ENCODE peak calls at places on chromosomes 3 and 15, in seven cellular contexts. One of them, this sample, is unnamed.

GRCh38 chr3:45927881-45928280 is 15.4 kb upstream of the CXCR6 start:
- DNase-seq in breast epithelium: no peak
- DNase-seq in lower lobe of right lung: no peak
- DNase-seq in A549: no peak
- DNase-seq in cardiac muscle cell: no peak
- DNase-seq in tibial artery: no peak
- DNase-seq in CD8-positive, alpha-beta T cell: no peak
- DNase-seq in this sample: no peak

GRCh38 chr3:15359677-15360397 is 27.5 kb upstream of the SH3BP5 start:
- DNase-seq in lower lobe of right lung: no peak
- DNase-seq in A549: no peak
- DNase-seq in CD8-positive, alpha-beta T cell: no peak
- DNase-seq in tibial artery: no peak
- DNase-seq in cardiac muscle cell: no peak
- DNase-seq in breast epithelium: no peak
- DNase-seq in this sample: no peak

GRCh38 chr3:71441217-71441924 is 142.2 kb downstream of the FOXP1 start:
- DNase-seq in A549: no peak
- DNase-seq in lower lobe of right lung: peak
- DNase-seq in CD8-positive, alpha-beta T cell: peak
- DNase-seq in cardiac muscle cell: no peak
- DNase-seq in breast epithelium: no peak
- DNase-seq in tibial artery: no peak
- DNase-seq in this sample: no peak

GRCh38 chr15:67180035-67180434 is 74.4 kb downstream of the AAGAB start:
- DNase-seq in cardiac muscle cell: no peak
- DNase-seq in A549: no peak
- DNase-seq in lower lobe of right lung: no peak
- DNase-seq in CD8-positive, alpha-beta T cell: no peak
- DNase-seq in tibial artery: peak
- DNase-seq in breast epithelium: no peak
- DNase-seq in this sample: no peak

GRCh38 chr3:25040739-25041138 is 387.3 kb upstream of the RARB start:
- DNase-seq in A549: no peak
- DNase-seq in CD8-positive, alpha-beta T cell: no peak
- DNase-seq in tibial artery: no peak
- DNase-seq in lower lobe of right lung: no peak
- DNase-seq in cardiac muscle cell: no peak
- DNase-seq in breast epithelium: no peak
- DNase-seq in this sample: no peak

GRCh38 chr3:35383216-35383615 is 256.1 kb upstream of the ARPP21 start:
- DNase-seq in breast epithelium: no peak
- DNase-seq in tibial artery: no peak
- DNase-seq in A549: no peak
- DNase-seq in cardiac muscle cell: no peak
- DNase-seq in lower lobe of right lung: no peak
- DNase-seq in CD8-positive, alpha-beta T cell: no peak
- DNase-seq in this sample: no peak

GRCh38 chr15:67144609-67145306 is 79.4 kb downstream of the SMAD3 start:
- DNase-seq in A549: no peak
- DNase-seq in cardiac muscle cell: no peak
- DNase-seq in breast epithelium: no peak
- DNase-seq in lower lobe of right lung: no peak
- DNase-seq in tibial artery: no peak
- DNase-seq in CD8-positive, alpha-beta T cell: no peak
- DNase-seq in this sample: no peak

GRCh38 chr15:90812881-90813280 is 55.5 kb upstream of the FURIN start:
- DNase-seq in tibial artery: no peak
- DNase-seq in A549: no peak
- DNase-seq in lower lobe of right lung: no peak
- DNase-seq in CD8-positive, alpha-beta T cell: no peak
- DNase-seq in breast epithelium: no peak
- DNase-seq in cardiac muscle cell: no peak
- DNase-seq in this sample: no peak

GRCh38 chr15:76335851-76336253 is 721 bp upstream of the ISL2 start:
- DNase-seq in CD8-positive, alpha-beta T cell: no peak
- DNase-seq in A549: no peak
- DNase-seq in breast epithelium: no peak
- DNase-seq in cardiac muscle cell: no peak
- DNase-seq in lower lobe of right lung: no peak
- DNase-seq in tibial artery: no peak
- DNase-seq in this sample: no peak

GRCh38 chr3:188345223-188345622 is 191.3 kb downstream of the LPP start:
- DNase-seq in CD8-positive, alpha-beta T cell: no peak
- DNase-seq in lower lobe of right lung: no peak
- DNase-seq in breast epithelium: no peak
- DNase-seq in cardiac muscle cell: no peak
- DNase-seq in tibial artery: no peak
- DNase-seq in A549: no peak
- DNase-seq in this sample: no peak

GRCh38 chr15:43792761-43793493 is 807 bp downstream of the SERF2 start:
- DNase-seq in lower lobe of right lung: peak
- DNase-seq in A549: no peak
- DNase-seq in breast epithelium: no peak
- DNase-seq in cardiac muscle cell: peak
- DNase-seq in tibial artery: no peak
- DNase-seq in CD8-positive, alpha-beta T cell: no peak
- DNase-seq in this sample: no peak

GRCh38 chr3:73637042-73637441 is 12.3 kb upstream of the PDZRN3 start:
- DNase-seq in cardiac muscle cell: no peak
- DNase-seq in A549: no peak
- DNase-seq in breast epithelium: no peak
- DNase-seq in lower lobe of right lung: no peak
- DNase-seq in CD8-positive, alpha-beta T cell: no peak
- DNase-seq in tibial artery: no peak
- DNase-seq in this sample: no peak

GRCh38 chr15:91150492-91151160 is 50.6 kb downstream of the SV2B start:
- DNase-seq in A549: no peak
- DNase-seq in CD8-positive, alpha-beta T cell: no peak
- DNase-seq in breast epithelium: no peak
- DNase-seq in cardiac muscle cell: no peak
- DNase-seq in tibial artery: no peak
- DNase-seq in lower lobe of right lung: no peak
- DNase-seq in this sample: no peak

GRCh38 chr15:34347951-34348638 is 5.0 kb downstream of the NUTM1 start:
- DNase-seq in A549: no peak
- DNase-seq in lower lobe of right lung: no peak
- DNase-seq in tibial artery: no peak
- DNase-seq in breast epithelium: no peak
- DNase-seq in cardiac muscle cell: no peak
- DNase-seq in CD8-positive, alpha-beta T cell: no peak
- DNase-seq in this sample: no peak

GRCh38 chr3:141863497-141863896 is 12.9 kb upstream of the ATP1B3 start:
- DNase-seq in tibial artery: no peak
- DNase-seq in A549: no peak
- DNase-seq in cardiac muscle cell: no peak
- DNase-seq in CD8-positive, alpha-beta T cell: no peak
- DNase-seq in breast epithelium: no peak
- DNase-seq in lower lobe of right lung: no peak
- DNase-seq in this sample: no peak

GRCh38 chr15:43800286-43801136 is at the start of gene HYPK:
- DNase-seq in breast epithelium: peak
- DNase-seq in CD8-positive, alpha-beta T cell: peak
- DNase-seq in lower lobe of right lung: peak
- DNase-seq in tibial artery: peak
- DNase-seq in cardiac muscle cell: peak
- DNase-seq in A549: peak
- DNase-seq in this sample: peak

GRCh38 chr3:53225651-53226050 is 30.2 kb downstream of the TKT start:
- DNase-seq in breast epithelium: no peak
- DNase-seq in lower lobe of right lung: no peak
- DNase-seq in A549: no peak
- DNase-seq in CD8-positive, alpha-beta T cell: no peak
- DNase-seq in cardiac muscle cell: no peak
- DNase-seq in tibial artery: no peak
- DNase-seq in this sample: no peak

GRCh38 chr3:171799501-171799900 is 10.8 kb downstream of the PLD1 start:
- DNase-seq in CD8-positive, alpha-beta T cell: no peak
- DNase-seq in breast epithelium: no peak
- DNase-seq in lower lobe of right lung: no peak
- DNase-seq in cardiac muscle cell: no peak
- DNase-seq in tibial artery: no peak
- DNase-seq in A549: no peak
- DNase-seq in this sample: no peak
- H3K27ac ChIP-seq in CD8-positive, alpha-beta T cell: no peak
- H3K27ac ChIP-seq in breast epithelium: no peak
- H3K27ac ChIP-seq in lower lobe of right lung: no peak
- H3K27ac ChIP-seq in cardiac muscle cell: no peak
- H3K27ac ChIP-seq in tibial artery: no peak
- H3K27ac ChIP-seq in A549: no peak
- H3K27ac ChIP-seq in this sample: no peak

DNA sequence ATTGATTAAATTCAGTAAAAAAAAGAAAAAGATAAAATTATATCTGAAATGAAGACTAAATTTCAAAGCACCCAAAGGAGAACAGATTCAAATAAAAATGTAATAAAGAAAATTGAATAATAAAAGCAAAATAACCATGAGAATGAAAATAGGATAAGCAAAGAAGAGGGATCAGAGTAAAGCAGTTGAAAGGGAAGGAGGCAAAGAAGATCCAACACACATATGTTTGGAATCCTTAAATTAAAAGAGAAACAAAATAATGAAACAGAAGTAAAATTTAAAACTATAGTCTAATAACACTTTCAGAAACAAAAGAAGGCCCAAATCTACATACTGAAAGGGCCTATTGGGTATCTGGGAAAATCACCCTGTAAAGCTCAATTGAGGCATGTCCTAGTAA is 32.1 kb downstream of the HACD2 start:
- DNase-seq in A549: peak
- DNase-seq in tibial artery: no peak
- DNase-seq in CD8-positive, alpha-beta T cell: no peak
- DNase-seq in lower lobe of right lung: no peak
- DNase-seq in breast epithelium: no peak
- DNase-seq in cardiac muscle cell: no peak
- DNase-seq in this sample: no peak
- TF ChIP-seq CTCF in A549: no peak
- TF ChIP-seq CTCF in tibial artery: no peak
- TF ChIP-seq CTCF in CD8-positive, alpha-beta T cell: no peak
- TF ChIP-seq CTCF in lower lobe of right lung: no peak
- TF ChIP-seq CTCF in breast epithelium: no peak
- TF ChIP-seq CTCF in cardiac muscle cell: no peak
- TF ChIP-seq CTCF in this sample: no peak

DNA sequence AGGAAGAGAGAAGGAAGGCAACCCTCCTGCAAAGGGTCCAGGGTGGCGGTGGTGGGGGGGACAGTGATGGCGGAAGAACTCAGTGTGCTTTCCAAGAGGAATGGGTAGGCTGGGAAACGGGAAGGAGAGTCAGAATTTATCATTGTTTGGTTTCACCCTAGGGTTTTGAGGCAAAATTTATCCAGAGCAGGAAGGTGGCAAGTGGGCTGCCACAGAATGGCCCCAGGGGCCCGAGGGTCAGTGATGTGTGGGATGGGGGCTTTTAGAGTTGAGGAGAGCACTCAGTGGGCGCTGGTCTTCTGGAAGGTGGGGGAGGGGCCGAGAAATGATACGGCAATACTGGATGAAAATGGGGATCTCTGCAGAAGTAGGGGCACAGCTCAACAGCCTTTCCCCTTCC is 581 bp downstream of the FAM131A start:
- DNase-seq in A549: no peak
- DNase-seq in lower lobe of right lung: no peak
- DNase-seq in breast epithelium: no peak
- DNase-seq in CD8-positive, alpha-beta T cell: no peak
- DNase-seq in cardiac muscle cell: no peak
- DNase-seq in tibial artery: no peak
- DNase-seq in this sample: no peak
- H3K27ac ChIP-seq in A549: no peak
- H3K27ac ChIP-seq in lower lobe of right lung: peak
- H3K27ac ChIP-seq in breast epithelium: peak
- H3K27ac ChIP-seq in CD8-positive, alpha-beta T cell: no peak
- H3K27ac ChIP-seq in cardiac muscle cell: no peak
- H3K27ac ChIP-seq in tibial artery: peak
- H3K27ac ChIP-seq in this sample: peak

GRCh38 chr3:119490153-119490552 is 8.2 kb upstream of the TIMMDC1 start:
- DNase-seq in tibial artery: no peak
- DNase-seq in breast epithelium: no peak
- DNase-seq in cardiac muscle cell: peak
- DNase-seq in A549: no peak
- DNase-seq in lower lobe of right lung: no peak
- DNase-seq in CD8-positive, alpha-beta T cell: no peak
- DNase-seq in this sample: no peak
- TF ChIP-seq CTCF in tibial artery: no peak
- TF ChIP-seq CTCF in breast epithelium: no peak
- TF ChIP-seq CTCF in cardiac muscle cell: no peak
- TF ChIP-seq CTCF in A549: no peak
- TF ChIP-seq CTCF in lower lobe of right lung: no peak
- TF ChIP-seq CTCF in CD8-positive, alpha-beta T cell: no peak
- TF ChIP-seq CTCF in this sample: no peak

DNA sequence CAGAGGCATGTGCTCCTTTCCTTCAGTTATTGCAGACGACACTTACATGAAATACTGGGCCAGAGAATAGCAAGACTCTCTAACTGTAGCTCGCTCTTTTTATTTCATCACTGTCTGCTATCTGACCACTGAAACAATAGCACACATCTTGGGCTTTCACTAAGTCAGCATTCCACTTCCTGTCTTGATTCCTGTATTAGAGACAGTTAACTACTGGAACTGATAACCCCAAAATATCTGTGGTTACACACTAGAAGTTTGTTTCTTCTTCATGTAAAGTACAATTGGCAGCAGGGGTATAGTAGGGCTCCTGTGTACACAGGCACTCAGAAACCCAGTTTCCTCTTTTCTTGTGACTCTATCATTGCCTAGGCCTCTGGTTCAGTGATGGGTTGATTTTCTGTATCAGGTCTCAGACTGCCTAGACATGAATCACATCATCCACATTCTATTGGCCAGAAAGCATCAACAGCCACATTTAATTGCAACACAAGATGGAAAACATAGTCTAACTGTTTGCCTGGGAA is 230.2 kb upstream of the CD96 start:
- DNase-seq in tibial artery: no peak
- DNase-seq in A549: no peak
- DNase-seq in lower lobe of right lung: no peak
- DNase-seq in cardiac muscle cell: no peak
- DNase-seq in CD8-positive, alpha-beta T cell: no peak
- DNase-seq in breast epithelium: no peak
- DNase-seq in this sample: no peak
- H3K27ac ChIP-seq in tibial artery: no peak
- H3K27ac ChIP-seq in A549: no peak
- H3K27ac ChIP-seq in lower lobe of right lung: no peak
- H3K27ac ChIP-seq in cardiac muscle cell: no peak
- H3K27ac ChIP-seq in CD8-positive, alpha-beta T cell: peak
- H3K27ac ChIP-seq in breast epithelium: no peak
- H3K27ac ChIP-seq in this sample: no peak

GRCh38 chr15:27499191-27499590 is 528.2 kb downstream of the GABRG3 start:
- DNase-seq in A549: no peak
- DNase-seq in tibial artery: no peak
- DNase-seq in lower lobe of right lung: no peak
- DNase-seq in cardiac muscle cell: no peak
- DNase-seq in CD8-positive, alpha-beta T cell: no peak
- DNase-seq in breast epithelium: no peak
- DNase-seq in this sample: no peak
- TF ChIP-seq CTCF in A549: no peak
- TF ChIP-seq CTCF in tibial artery: no peak
- TF ChIP-seq CTCF in lower lobe of right lung: no peak
- TF ChIP-seq CTCF in cardiac muscle cell: no peak
- TF ChIP-seq CTCF in CD8-positive, alpha-beta T cell: no peak
- TF ChIP-seq CTCF in breast epithelium: no peak
- TF ChIP-seq CTCF in this sample: no peak